ENCODE peak calls at places on chromosome 17, in eight cellular contexts. H is fibroblast of the aortic adventitia, T is left ventricle myocardium inferior, A is heart right ventricle, V is fibroblast of mammary gland, D is suprapubic skin, X is tibial nerve, K is thyroid gland. W is an unnamed sample.
A peak's percentile ranks its signal among the peaks of the same experiment; 100 is the strongest.

GRCh38 chr17:46736100-46736499 is 82.4 kb downstream of the WNT3 start:
- DNase-seq in H (no peak), T (no peak), A (no peak), V (no peak), D (no peak), X (no peak), K (no peak), W (no peak)

GRCh38 chr17:43983515-43984411 is 20.7 kb upstream of the NAGS start:
- DNase-seq in H (no peak), T (no peak), A (peak; percentile 26), V (no peak), D (no peak), X (no peak), K (peak; percentile 68), W (no peak)

GRCh38 chr17:43338886-43339516 is 59.8 kb upstream of the ARL4D start:
- DNase-seq in H (peak; percentile 47), T (peak; percentile 71), A (peak; percentile 70), V (peak; percentile 38), D (no peak), X (peak; percentile 59), K (peak; percentile 96), W (peak; percentile 61)

GRCh38 chr17:2057130-2057713 is 2.3 kb downstream of the HIC1 start:
- DNase-seq in H (no peak), T (no peak), A (no peak), V (no peak), D (no peak), X (no peak), K (no peak), W (no peak)

GRCh38 chr17:60851181-60851580 is 173.5 kb downstream of the BCAS3 start:
- DNase-seq in H (no peak), T (no peak), A (no peak), V (no peak), D (no peak), X (no peak), K (no peak), W (no peak)

GRCh38 chr17:81942167-81942553 is 4.9 kb downstream of the MYADML2 start:
- DNase-seq in H (no peak), T (no peak), A (no peak), V (no peak), D (no peak), X (no peak), K (no peak), W (no peak)

GRCh38 chr17:58352843-58353719 is 1.1 kb upstream of the SUPT4H1 start:
- DNase-seq in H (peak; percentile 36), T (no peak), A (peak; percentile 32), V (peak; percentile 17), D (no peak), X (no peak), K (peak; percentile 48), W (peak; percentile 35)

GRCh38 chr17:21551081-21551881 is 141.0 kb upstream of the KCNJ18 start:
- DNase-seq in H (peak; percentile 87), T (peak; percentile 84), A (peak; percentile 83), V (peak; percentile 87), D (peak; percentile 90), X (peak; percentile 62), K (peak; percentile 81), W (peak; percentile 80)

GRCh38 chr17:41004397-41004796 is 4.5 kb downstream of the KRTAP3-1 start:
- DNase-seq in H (no peak), T (no peak), A (no peak), V (no peak), D (no peak), X (no peak), K (no peak), W (no peak)

GRCh38 chr17:79818026-79818758 is 21.0 kb downstream of the CBX4 start:
- DNase-seq in H (no peak), T (no peak), A (no peak), V (no peak), D (no peak), X (no peak), K (no peak), W (no peak)

GRCh38 chr17:48554412-48555090 is 9.6 kb upstream of the HOXB2 start:
- DNase-seq in H (peak; percentile 56), T (no peak), A (no peak), V (no peak), D (no peak), X (no peak), K (no peak), W (no peak)

GRCh38 chr17:42339221-42339620 is 49.0 kb downstream of the STAT3 start:
- DNase-seq in H (no peak), T (no peak), A (no peak), V (no peak), D (no peak), X (no peak), K (no peak), W (no peak)

GRCh38 chr17:7483238-7484066 is 714 bp upstream of the POLR2A start:
- DNase-seq in H (peak; percentile 95), T (peak; percentile 93), A (peak; percentile 88), V (peak; percentile 91), D (peak; percentile 99), X (peak; percentile 96), K (peak; percentile 97), W (peak; percentile 90)

GRCh38 chr17:7486181-7486580 is 2.0 kb downstream of the POLR2A start:
- DNase-seq in H (peak; percentile 49), T (no peak), A (no peak), V (peak; percentile 81), D (no peak), X (no peak), K (no peak), W (peak; percentile 47)

GRCh38 chr17:7490144-7490543 is 6.0 kb downstream of the POLR2A start:
- DNase-seq in H (no peak), T (no peak), A (no peak), V (no peak), D (no peak), X (no peak), K (no peak), W (no peak)

GRCh38 chr17:7484067-7484963 is at the start of gene POLR2A:
- DNase-seq in H (peak; percentile 99), T (peak; percentile 99), A (peak; percentile 99), V (peak; percentile 98), D (peak; percentile 99), X (peak; percentile 96), K (peak; percentile 99), W (peak; percentile 95)

DNA sequence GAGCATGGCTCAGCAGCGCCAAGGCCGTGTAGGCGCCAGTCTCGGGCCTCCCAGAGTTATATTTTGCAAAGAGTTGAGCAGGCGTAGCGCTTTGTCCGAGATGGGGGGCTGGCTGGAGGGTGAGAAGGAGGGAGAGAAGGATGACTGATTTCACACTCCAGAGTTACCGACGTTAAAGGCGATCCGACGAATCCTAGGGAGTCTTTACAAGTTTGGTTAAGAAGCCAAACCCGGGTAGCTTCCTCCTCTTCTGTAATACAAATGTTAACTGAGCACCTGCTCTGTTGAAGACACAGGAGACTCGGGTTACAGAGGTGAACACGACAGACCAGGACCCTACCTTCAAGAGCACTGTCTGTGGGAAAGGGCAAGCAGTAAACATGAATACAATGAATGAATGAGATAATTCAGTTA is 805 bp downstream of the POLR2A start:
- DNase-seq in H (no peak), T (no peak), A (no peak), V (no peak), D (no peak), X (no peak), K (no peak), W (no peak)
- TF ChIP-seq CTCF in H (peak; percentile 23), T (no peak), A (no peak), V (no peak), D (no peak), X (no peak), K (no peak), W (no peak)

DNA sequence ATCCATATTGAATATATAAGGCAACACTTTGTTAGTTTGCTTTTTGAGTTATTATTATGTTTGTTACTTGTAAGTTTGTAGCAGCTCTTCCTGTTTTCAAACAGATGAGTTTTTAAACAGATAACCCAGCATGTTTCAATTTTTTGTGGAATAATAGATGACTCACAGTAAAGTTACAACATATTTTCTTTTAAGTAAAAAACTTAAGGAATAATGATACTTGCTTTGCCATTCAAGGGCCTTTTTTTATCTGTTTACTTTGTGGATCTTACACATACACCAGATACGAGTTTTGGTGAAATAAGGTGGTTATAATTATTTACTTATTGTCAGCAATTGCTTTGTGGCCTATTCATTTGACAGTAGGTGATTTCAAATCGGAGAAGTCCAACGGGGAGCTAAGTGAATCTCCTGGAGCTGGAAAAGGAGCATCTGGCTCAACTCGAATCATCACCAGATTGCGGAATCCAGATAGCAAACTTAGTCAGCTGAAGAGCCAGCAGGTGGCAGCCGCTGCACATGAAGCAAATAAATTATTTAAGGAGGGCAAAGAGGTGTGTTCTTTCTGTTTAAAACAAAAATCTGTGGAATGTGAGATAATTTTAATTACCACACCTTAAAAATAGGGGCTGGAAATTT is 66.3 kb downstream of the BPTF start:
- DNase-seq in H (peak; percentile 72), T (no peak), A (no peak), V (peak; percentile 82), D (no peak), X (no peak), K (no peak), W (peak; percentile 35)
- TF ChIP-seq CTCF in H (peak; percentile 33), T (peak; percentile 45), A (peak; percentile 19), V (peak; percentile 50), D (no peak), X (no peak), K (peak; percentile 8), W (peak; percentile 61)

GRCh38 chr17:63550816-63551639 is 751 bp downstream of the DCAF7 start:
- DNase-seq in H (peak; percentile 16), T (no peak), A (no peak), V (peak; percentile 31), D (no peak), X (no peak), K (peak; percentile 9), W (peak; percentile 31)

GRCh38 chr17:63557416-63557815 is 7.1 kb downstream of the DCAF7 start:
- DNase-seq in H (no peak), T (no peak), A (no peak), V (no peak), D (no peak), X (no peak), K (no peak), W (no peak)

GRCh38 chr17:63552211-63552610 is 1.9 kb downstream of the DCAF7 start:
- DNase-seq in H (peak; percentile 37), T (no peak), A (no peak), V (peak; percentile 13), D (no peak), X (no peak), K (no peak), W (no peak)

GRCh38 chr17:63558441-63558840 is 8.2 kb downstream of the DCAF7 start:
- DNase-seq in H (no peak), T (no peak), A (no peak), V (no peak), D (no peak), X (no peak), K (no peak), W (no peak)

GRCh38 chr17:63555475-63556156 is 5.3 kb downstream of the DCAF7 start:
- DNase-seq in H (no peak), T (no peak), A (no peak), V (no peak), D (no peak), X (no peak), K (peak; percentile 50), W (no peak)
- TF ChIP-seq CTCF in H (no peak), T (no peak), A (no peak), V (no peak), D (no peak), X (no peak), K (no peak), W (no peak)

DNA sequence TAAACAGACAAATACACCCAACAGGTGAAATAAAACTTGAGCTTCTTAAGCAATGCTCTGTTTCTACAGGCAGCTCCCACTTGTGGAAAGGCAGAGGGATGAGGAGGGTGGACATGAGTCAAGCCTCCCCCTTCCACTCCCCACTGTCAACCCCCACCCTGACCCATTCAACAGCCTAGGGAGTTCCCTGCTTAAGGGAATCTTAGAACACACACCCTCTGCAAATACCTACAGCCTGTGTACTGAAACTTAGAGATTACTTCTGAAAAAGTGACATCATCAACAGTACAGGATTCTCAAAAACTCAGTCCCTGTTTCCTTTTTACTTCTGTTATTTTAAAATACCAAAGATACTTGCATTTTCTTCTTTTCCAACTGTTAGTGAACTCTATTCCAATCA is 345.4 kb downstream of the SOX9 start:
- DNase-seq in H (peak; percentile 47), T (no peak), A (no peak), V (peak; percentile 43), D (no peak), X (no peak), K (peak; percentile 72), W (peak; percentile 55)
- TF ChIP-seq CTCF in H (no peak), T (no peak), A (no peak), V (no peak), D (no peak), X (no peak), K (no peak), W (peak; percentile 42)

W was measured in HFFc6.